ENCODE peak calls at places on chromosomes 12 and 14, in ten cellular contexts. J is stimulated activated CD4-positive, alpha-beta T cell treated with anti-CD3 and anti-CD28 coated beads, Interleukin-2, amount 100 ng/mL, for 48 hours; K is CD14-positive monocyte; C is left lobe of liver; X is mesenchymal stem cell; Z is activated B cell treated with CpG ODN at 0.5 μM for 24 hours; N is astrocyte of the spinal cord; G is adrenal gland; T is amniotic stem cell; S is EL. F is an unnamed sample.

GRCh38 chr12:19410211-19410610 is 29.1 kb upstream of the AEBP2 start:
- DNase-seq in S (no peak), G (no peak), K (no peak), T (no peak), J (no peak), N (no peak), C (no peak), Z (no peak), X (peak), F (no peak)

GRCh38 chr12:121893901-121894540 is 5.4 kb downstream of the PSMD9 start:
- DNase-seq in G (peak), C (no peak), N (peak), T (peak), J (no peak), S (peak), Z (no peak), K (no peak), X (peak), F (peak)

GRCh38 chr12:54379401-54380201 is 4.9 kb downstream of the ZNF385A start:
- DNase-seq in C (peak), G (peak), S (peak), J (peak), T (peak), N (peak), Z (peak), K (peak), X (peak), F (peak)

GRCh38 chr12:53078425-53079225 is 565 bp downstream of the SPRYD3 start:
- DNase-seq in T (no peak), X (peak), C (no peak), K (no peak), Z (no peak), J (no peak), G (no peak), N (no peak), S (no peak), F (peak)

GRCh38 chr12:120252071-120252906 is 13.2 kb downstream of the PXN start:
- DNase-seq in K (peak), Z (no peak), N (no peak), T (no peak), J (peak), G (no peak), X (no peak), S (no peak), C (no peak), F (no peak)

GRCh38 chr12:121053706-121054105 is 14.7 kb upstream of the OASL start:
- DNase-seq in J (no peak), T (no peak), X (no peak), C (peak), N (no peak), K (no peak), S (no peak), Z (no peak), G (no peak), F (no peak)

GRCh38 chr12:31874961-31875608 is 84.1 kb upstream of the RESF1 start:
- DNase-seq in S (peak), J (peak), K (peak), Z (peak), N (peak), C (no peak), X (peak), T (no peak), G (peak), F (peak)

GRCh38 chr12:90216815-90217214 is 508.2 kb upstream of the ATP2B1 start:
- DNase-seq in S (peak), C (no peak), Z (no peak), K (peak), N (peak), X (peak), J (no peak), T (no peak), G (no peak), F (no peak)

GRCh38 chr14:104657114-104657524 is 32.3 kb upstream of the INF2 start:
- DNase-seq in J (no peak), S (no peak), N (no peak), G (peak), K (no peak), X (no peak), T (no peak), C (no peak), Z (peak), F (no peak)

GRCh38 chr12:65742481-65742971 is 81.8 kb upstream of the HMGA2 start:
- DNase-seq in C (no peak), G (no peak), Z (no peak), S (peak), J (no peak), N (peak), X (peak), K (no peak), T (peak), F (peak)

GRCh38 chr14:20706657-20707355 is 18.2 kb downstream of the ANG start:
- DNase-seq in S (no peak), J (no peak), G (no peak), K (no peak), X (no peak), C (no peak), Z (no peak), T (no peak), N (no peak), F (no peak)

GRCh38 chr14:90375934-90376333 is 20.9 kb upstream of the CALM1 start:
- DNase-seq in T (no peak), K (no peak), G (no peak), Z (no peak), N (no peak), X (no peak), J (no peak), S (no peak), C (no peak), F (no peak)

GRCh38 chr12:124720019-124720686 is 143.5 kb downstream of the SCARB1 start:
- DNase-seq in N (peak), X (peak), T (no peak), J (no peak), K (peak), C (no peak), S (peak), G (peak), Z (no peak), F (no peak)

GRCh38 chr12:70756791-70757190 is 119.6 kb upstream of the PTPRB start:
- DNase-seq in G (no peak), S (no peak), K (no peak), C (no peak), N (no peak), J (no peak), X (no peak), Z (no peak), T (no peak), F (no peak)

GRCh38 chr14:42163136-42163535 is 556.5 kb downstream of the LRFN5 start:
- DNase-seq in X (no peak), N (no peak), T (no peak), J (no peak), K (no peak), C (no peak), Z (no peak), S (no peak), G (no peak), F (no peak)

GRCh38 chr12:113249546-113249945 is 28.3 kb downstream of the TPCN1 start:
- DNase-seq in S (no peak), K (no peak), G (no peak), X (no peak), N (no peak), C (no peak), J (no peak), Z (no peak), T (no peak), F (no peak)

GRCh38 chr14:61749867-61750266 is 12.4 kb upstream of the SNAPC1 start:
- DNase-seq in X (peak), S (no peak), G (no peak), Z (no peak), J (no peak), C (no peak), K (no peak), T (no peak), N (peak), F (no peak)

GRCh38 chr14:86003998-86004397 is 474.1 kb downstream of the FLRT2 start:
- DNase-seq in T (no peak), Z (no peak), J (no peak), G (no peak), N (peak), X (no peak), S (peak), K (no peak), C (peak), F (peak)

GRCh38 chr14:74346341-74346740 is 1.9 kb upstream of the VRTN start:
- DNase-seq in C (no peak), K (no peak), G (no peak), J (no peak), T (no peak), Z (no peak), S (no peak), N (no peak), X (no peak), F (no peak)

GRCh38 chr14:53011053-53011462 is 60.2 kb upstream of the FERMT2 start:
- DNase-seq in K (no peak), C (no peak), N (peak), J (no peak), S (peak), T (peak), Z (no peak), G (peak), X (peak), F (peak)

GRCh38 chr12:110578522-110579238 is 4.4 kb downstream of the PPTC7 start:
- DNase-seq in G (no peak), Z (no peak), S (no peak), K (no peak), C (peak), N (no peak), X (no peak), J (no peak), T (no peak), F (no peak)

GRCh38 chr12:115108129-115109100 is 424.4 kb upstream of the TBX3 start:
- DNase-seq in S (no peak), T (no peak), X (no peak), Z (no peak), J (no peak), C (no peak), N (no peak), G (peak), K (no peak), F (no peak)

GRCh38 chr12:66550626-66551025 is 128.2 kb downstream of the GRIP1 start:
- DNase-seq in T (no peak), S (peak), C (no peak), K (no peak), J (no peak), G (no peak), N (no peak), Z (no peak), X (no peak), F (no peak)